ENCODE peak calls at places on chromosomes 1 and 21, in four cellular contexts. One of them, this sample, is unnamed.

GRCh38 chr1:29465755-29466154 is 229.4 kb downstream of the PTPRU start:
- DNase-seq in left ventricle myocardium inferior: no peak
- DNase-seq in tibial nerve: no peak
- DNase-seq in PC-9: no peak
- DNase-seq in this sample: no peak

GRCh38 chr1:24110642-24111263 is 1.2 kb downstream of the MYOM3 start:
- DNase-seq in tibial nerve: no peak
- DNase-seq in PC-9: no peak
- DNase-seq in left ventricle myocardium inferior: peak; percentile 84
- DNase-seq in this sample: no peak

GRCh38 chr1:156845055-156845952 is 13.6 kb downstream of the INSRR start:
- DNase-seq in PC-9: no peak
- DNase-seq in left ventricle myocardium inferior: no peak
- DNase-seq in tibial nerve: no peak
- DNase-seq in this sample: no peak

GRCh38 chr1:182833271-182833670 is 5.9 kb upstream of the DHX9 start:
- DNase-seq in tibial nerve: no peak
- DNase-seq in PC-9: no peak
- DNase-seq in left ventricle myocardium inferior: no peak
- DNase-seq in this sample: no peak

GRCh38 chr1:227824204-227824603 is 8.7 kb downstream of the PRSS38 start:
- DNase-seq in PC-9: no peak
- DNase-seq in tibial nerve: no peak
- DNase-seq in left ventricle myocardium inferior: no peak
- DNase-seq in this sample: no peak

GRCh38 chr1:212529211-212529731 is 79.3 kb upstream of the ATF3 start:
- DNase-seq in tibial nerve: no peak
- DNase-seq in PC-9: no peak
- DNase-seq in left ventricle myocardium inferior: no peak
- DNase-seq in this sample: no peak

GRCh38 chr1:110630770-110631663 is 24.9 kb upstream of the KCNA2 start:
- DNase-seq in PC-9: peak; percentile 58
- DNase-seq in left ventricle myocardium inferior: peak; percentile 73
- DNase-seq in tibial nerve: no peak
- DNase-seq in this sample: no peak

GRCh38 chr1:24897263-24898151 is 32.6 kb downstream of the RUNX3 start:
- DNase-seq in PC-9: no peak
- DNase-seq in tibial nerve: no peak
- DNase-seq in left ventricle myocardium inferior: no peak
- DNase-seq in this sample: no peak

GRCh38 chr1:155729031-155729898 is 40.4 kb downstream of the DAP3 start:
- DNase-seq in PC-9: no peak
- DNase-seq in tibial nerve: peak; percentile 19
- DNase-seq in left ventricle myocardium inferior: no peak
- DNase-seq in this sample: peak; percentile 60

GRCh38 chr1:72498393-72498792 is 216.1 kb upstream of the NEGR1 start:
- DNase-seq in left ventricle myocardium inferior: no peak
- DNase-seq in tibial nerve: no peak
- DNase-seq in PC-9: no peak
- DNase-seq in this sample: no peak

GRCh38 chr21:42198949-42199348 is 20.0 kb upstream of the ABCG1 start:
- DNase-seq in left ventricle myocardium inferior: no peak
- DNase-seq in tibial nerve: no peak
- DNase-seq in PC-9: no peak
- DNase-seq in this sample: no peak

GRCh38 chr1:160768295-160768657 is 27.7 kb upstream of the LY9 start:
- DNase-seq in left ventricle myocardium inferior: peak; percentile 27
- DNase-seq in tibial nerve: no peak
- DNase-seq in PC-9: no peak
- DNase-seq in this sample: no peak

GRCh38 chr1:86823821-86824500 is 90.0 kb downstream of the SELENOF start:
- DNase-seq in PC-9: peak; percentile 36
- DNase-seq in tibial nerve: no peak
- DNase-seq in left ventricle myocardium inferior: no peak
- DNase-seq in this sample: no peak

GRCh38 chr1:94973271-94973922 is 46.5 kb upstream of the CNN3 start:
- DNase-seq in left ventricle myocardium inferior: no peak
- DNase-seq in PC-9: no peak
- DNase-seq in tibial nerve: no peak
- DNase-seq in this sample: no peak
- H3K27ac ChIP-seq in left ventricle myocardium inferior: peak overlapping the region; percentile 75
- H3K27ac ChIP-seq in PC-9: no peak overlapping the region
- H3K27ac ChIP-seq in tibial nerve: peak overlapping the region; percentile 19
- H3K27ac ChIP-seq in this sample: peak overlapping the region; percentile 60

GRCh38 chr1:116144151-116144550 is 33.0 kb downstream of the MAB21L3 start:
- DNase-seq in tibial nerve: no peak
- DNase-seq in PC-9: no peak
- DNase-seq in left ventricle myocardium inferior: no peak
- DNase-seq in this sample: no peak
- H3K36me3 ChIP-seq in tibial nerve: no peaks in the 10 kb centered on the region
- H3K36me3 ChIP-seq in PC-9: no peaks in the 10 kb centered on the region
- H3K36me3 ChIP-seq in left ventricle myocardium inferior: no peaks in the 10 kb centered on the region
- H3K36me3 ChIP-seq in this sample: no peaks in the 10 kb centered on the region

GRCh38 chr1:62176597-62177312 is 17.9 kb upstream of the L1TD1 start:
- DNase-seq in PC-9: no peak
- DNase-seq in left ventricle myocardium inferior: no peak
- DNase-seq in tibial nerve: no peak
- DNase-seq in this sample: no peak
- H3K27ac ChIP-seq in PC-9: no peak overlapping the region
- H3K27ac ChIP-seq in left ventricle myocardium inferior: no peak overlapping the region
- H3K27ac ChIP-seq in tibial nerve: no peak overlapping the region
- H3K27ac ChIP-seq in this sample: no peak overlapping the region

DNA sequence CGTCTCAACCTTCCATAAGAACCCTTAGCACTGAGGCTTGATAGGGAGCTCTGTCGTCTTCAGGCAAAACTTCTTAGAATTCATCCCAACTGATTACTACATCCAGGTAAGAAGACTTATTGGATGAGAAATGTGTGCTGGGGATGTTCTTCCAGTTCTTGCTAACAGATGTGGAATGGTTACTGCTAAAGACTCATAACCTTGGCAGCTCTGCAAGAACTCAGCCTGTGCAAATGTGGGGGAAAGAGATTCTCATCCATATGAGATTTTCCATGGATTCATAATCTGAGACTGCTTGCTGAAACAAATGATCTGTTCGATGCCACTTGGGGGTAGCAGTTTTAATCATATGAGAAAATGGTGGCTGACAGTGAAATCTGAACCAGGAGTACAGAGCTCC is 48.2 kb downstream of the NTPCR start:
- DNase-seq in tibial nerve: no peak
- DNase-seq in left ventricle myocardium inferior: no peak
- DNase-seq in PC-9: no peak
- DNase-seq in this sample: no peak
- H3K36me3 ChIP-seq in tibial nerve: peaks cover 41% of the 10 kb centered on the region
- H3K36me3 ChIP-seq in left ventricle myocardium inferior: no peaks in the 10 kb centered on the region
- H3K36me3 ChIP-seq in PC-9: no peaks in the 10 kb centered on the region
- H3K36me3 ChIP-seq in this sample: no peaks in the 10 kb centered on the region

GRCh38 chr1:167621780-167622179 is 8.3 kb upstream of the RCSD1 start:
- DNase-seq in tibial nerve: no peak
- DNase-seq in left ventricle myocardium inferior: no peak
- DNase-seq in PC-9: no peak
- DNase-seq in this sample: no peak

GRCh38 chr1:167618366-167618765 is 11.7 kb upstream of the RCSD1 start:
- DNase-seq in tibial nerve: no peak
- DNase-seq in left ventricle myocardium inferior: no peak
- DNase-seq in PC-9: no peak
- DNase-seq in this sample: no peak

GRCh38 chr1:167618789-167619188 is 11.2 kb upstream of the RCSD1 start:
- DNase-seq in left ventricle myocardium inferior: no peak
- DNase-seq in tibial nerve: no peak
- DNase-seq in PC-9: no peak
- DNase-seq in this sample: no peak

GRCh38 chr1:167617950-167618269 is 12.1 kb upstream of the RCSD1 start:
- DNase-seq in PC-9: no peak
- DNase-seq in left ventricle myocardium inferior: no peak
- DNase-seq in tibial nerve: no peak
- DNase-seq in this sample: no peak

DNA sequence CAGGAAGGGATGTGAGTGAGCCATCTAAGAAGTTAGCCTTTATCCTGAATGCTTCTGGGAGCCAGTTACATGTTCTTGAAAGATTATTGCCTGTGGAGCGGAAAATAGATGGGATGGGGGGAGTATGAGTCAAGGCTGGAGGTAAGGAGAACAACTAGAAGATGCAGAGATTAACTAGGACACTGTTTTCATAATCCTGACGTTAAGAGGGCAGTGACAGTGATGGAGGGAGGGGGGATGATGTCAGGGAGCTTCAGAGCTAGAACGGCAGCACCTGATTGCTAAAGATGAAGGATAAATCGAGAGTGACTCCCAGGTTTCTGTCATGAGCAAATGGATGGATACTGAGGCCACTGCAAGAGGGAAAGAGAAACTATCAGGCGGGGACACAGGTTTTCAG is 10.0 kb upstream of the RCSD1 start:
- DNase-seq in left ventricle myocardium inferior: no peak
- DNase-seq in PC-9: no peak
- DNase-seq in tibial nerve: no peak
- DNase-seq in this sample: no peak
- H3K27ac ChIP-seq in left ventricle myocardium inferior: peak overlapping the region; percentile 28
- H3K27ac ChIP-seq in PC-9: no peak overlapping the region
- H3K27ac ChIP-seq in tibial nerve: no peak overlapping the region
- H3K27ac ChIP-seq in this sample: no peak overlapping the region

GRCh38 chr1:108701176-108701849 is 9.2 kb downstream of the PRPF38B start:
- DNase-seq in left ventricle myocardium inferior: no peak
- DNase-seq in tibial nerve: no peak
- DNase-seq in PC-9: no peak
- DNase-seq in this sample: no peak
- H3K36me3 ChIP-seq in left ventricle myocardium inferior: peaks cover 56% of the 10 kb centered on the region
- H3K36me3 ChIP-seq in tibial nerve: peaks cover 61% of the 10 kb centered on the region
- H3K36me3 ChIP-seq in PC-9: peaks cover 50% of the 10 kb centered on the region
- H3K36me3 ChIP-seq in this sample: peaks cover 52% of the 10 kb centered on the region